ENCODE peak calls at places on chromosomes 4 and X, in ten cellular contexts. S is breast epithelium, B is HCT116, T is body of pancreas, W is heart left ventricle, X is uterus, U is sigmoid colon, G is upper lobe of left lung, F is stomach, M is lower leg skin. V is an unnamed sample.

GRCh38 chrX:68698955-68699354 is 51.5 kb downstream of the STARD8 start:
- DNase-seq in M (no peak), T (peak; percentile 83), B (no peak), G (no peak), W (no peak), S (no peak), F (peak; percentile 37), X (no peak), U (no peak), V (no peak)

GRCh38 chr4:1449833-1450741 is 43.8 kb upstream of the NKX1-1 start:
- DNase-seq in G (peak; percentile 73), M (peak; percentile 59), F (peak; percentile 18), X (no peak), T (no peak), S (peak; percentile 31), W (no peak), U (peak; percentile 54), B (no peak), V (peak; percentile 9)

GRCh38 chrX:72003811-72004750 is 93.4 kb downstream of the NHSL2 start:
- DNase-seq in U (peak; percentile 74), B (peak; percentile 40), F (peak; percentile 44), W (peak; percentile 58), G (peak; percentile 44), M (peak; percentile 83), T (peak; percentile 31), X (no peak), S (no peak), V (no peak)

GRCh38 chr4:77631276-77631675 is 25.7 kb downstream of the CXCL13 start:
- DNase-seq in X (no peak), S (no peak), W (no peak), T (no peak), M (no peak), G (no peak), F (no peak), B (no peak), U (no peak), V (no peak)

GRCh38 chr4:80192937-80193336 is 4.4 kb upstream of the PRDM8 start:
- DNase-seq in M (no peak), X (no peak), G (no peak), U (no peak), F (no peak), T (no peak), B (no peak), W (no peak), S (no peak), V (no peak)

GRCh38 chrX:8841911-8842310 is 40.7 kb upstream of the FAM9A start:
- DNase-seq in M (no peak), G (no peak), T (no peak), F (no peak), S (no peak), U (no peak), B (no peak), W (no peak), X (no peak), V (no peak)

GRCh38 chr4:26192921-26193894 is 127.6 kb upstream of the RBPJ start:
- DNase-seq in F (no peak), G (no peak), M (no peak), T (no peak), U (no peak), S (no peak), B (no peak), X (peak; percentile 54), W (no peak), V (no peak)

GRCh38 chr4:169484485-169484884 is 127.9 kb downstream of the NEK1 start:
- DNase-seq in U (no peak), B (no peak), T (no peak), G (no peak), W (no peak), M (no peak), S (no peak), F (no peak), X (no peak), V (no peak)

GRCh38 chr4:23930750-23931488 is 41.1 kb upstream of the PPARGC1A start:
- DNase-seq in X (peak; percentile 19), B (no peak), S (peak; percentile 61), W (peak; percentile 83), T (peak; percentile 67), G (peak; percentile 83), F (peak; percentile 83), M (peak; percentile 95), U (peak; percentile 64), V (peak; percentile 93)

GRCh38 chr4:173433447-173433846 is 34.5 kb upstream of the SCRG1 start:
- DNase-seq in U (no peak), S (no peak), M (no peak), F (no peak), T (no peak), G (no peak), B (no peak), X (no peak), W (no peak), V (no peak)

DNA sequence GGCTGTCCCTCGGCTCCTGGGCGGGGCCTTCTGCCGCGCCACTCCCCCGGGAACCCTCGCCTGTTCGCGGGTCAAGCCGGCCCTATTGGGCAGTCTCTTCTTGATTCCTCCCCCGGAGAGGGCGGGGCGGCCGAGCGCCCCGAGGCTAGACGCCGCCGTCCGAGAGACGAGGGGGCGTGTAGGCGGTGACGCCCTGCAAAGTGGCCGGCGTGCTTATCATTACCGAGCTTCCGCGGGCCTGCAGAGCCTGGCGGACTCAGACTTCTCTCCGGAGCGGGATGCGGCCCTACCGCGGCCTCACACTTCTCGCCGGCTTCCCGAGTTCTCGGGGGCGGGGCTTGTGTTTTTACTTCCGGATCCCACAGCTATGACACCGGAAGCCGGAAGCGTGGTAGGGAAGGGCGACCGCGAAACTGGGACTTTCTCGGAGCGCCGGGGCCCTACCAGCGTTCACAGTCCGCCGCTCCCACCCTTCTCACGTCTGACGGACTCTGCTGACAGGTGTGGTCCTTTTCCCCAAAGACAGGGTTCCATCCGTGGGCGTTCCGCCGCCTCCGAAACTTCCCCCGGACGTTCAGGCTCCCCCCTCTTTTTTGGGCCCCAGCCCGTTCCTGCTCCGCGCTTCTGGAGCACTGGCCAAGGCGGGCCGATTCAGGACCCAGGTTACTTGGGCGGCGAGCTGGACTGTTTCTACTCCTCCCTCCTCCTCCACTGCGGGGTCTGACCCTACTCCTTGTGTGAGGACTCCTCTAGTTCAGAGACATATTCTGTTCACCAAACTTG is at the start of gene IKBKG:
- DNase-seq in B (peak; percentile 72), M (peak; percentile 97), G (peak; percentile 97), F (peak; percentile 89), U (peak; percentile 96), X (peak; percentile 89), T (peak; percentile 90), S (peak; percentile 83), W (peak; percentile 91), V (peak; percentile 90)
- TF ChIP-seq POLR2A in B (peak; percentile 14), M (no peak), G (peak; percentile 41), F (no peak), U (peak; percentile 35), X (peak; percentile 29), T (peak; percentile 24), S (peak; percentile 18), W (peak; percentile 26), V (no peak)

GRCh38 chrX:65999563-66000148 is 40.2 kb downstream of the VSIG4 start:
- DNase-seq in M (no peak), B (no peak), U (no peak), T (no peak), G (no peak), X (no peak), S (no peak), W (no peak), F (no peak), V (no peak)

GRCh38 chrX:66000628-66001275 is 39.1 kb downstream of the VSIG4 start:
- DNase-seq in M (no peak), B (no peak), S (no peak), T (no peak), G (no peak), U (no peak), X (no peak), F (no peak), W (no peak), V (no peak)

GRCh38 chrX:65999029-65999562 is 40.8 kb downstream of the VSIG4 start:
- DNase-seq in T (no peak), G (no peak), X (no peak), M (no peak), W (no peak), B (no peak), U (no peak), S (no peak), F (no peak), V (no peak)

GRCh38 chrX:66000178-66000577 is 39.7 kb downstream of the VSIG4 start:
- DNase-seq in U (no peak), M (no peak), B (no peak), G (no peak), F (no peak), X (no peak), S (no peak), T (no peak), W (no peak), V (no peak)

GRCh38 chrX:65997978-65998717 is 41.7 kb downstream of the VSIG4 start:
- DNase-seq in U (no peak), W (no peak), T (peak; percentile 10), S (no peak), M (no peak), F (no peak), X (no peak), G (no peak), B (no peak), V (no peak)
- TF ChIP-seq POLR2A in U (no peak), W (no peak), T (no peak), S (no peak), M (no peak), F (no peak), X (no peak), G (no peak), B (no peak), V (no peak)

GRCh38 chrX:153725039-153725831 is 579 bp downstream of the ABCD1 start:
- DNase-seq in F (no peak), B (no peak), G (peak; percentile 78), X (no peak), S (no peak), T (peak; percentile 21), M (no peak), U (no peak), W (no peak), V (no peak)

GRCh38 chrX:153722704-153723350 is 1.4 kb downstream of the BCAP31 start:
- DNase-seq in X (no peak), T (peak; percentile 53), G (no peak), S (no peak), W (no peak), B (no peak), U (no peak), F (no peak), M (no peak), V (no peak)

GRCh38 chrX:153724252-153725038 is at the start of the genes ABCD1 and BCAP31:
- DNase-seq in S (peak; percentile 84), F (peak; percentile 90), U (peak; percentile 95), T (peak; percentile 89), B (peak; percentile 49), W (peak; percentile 90), M (peak; percentile 97), X (peak; percentile 88), G (peak; percentile 98), V (peak; percentile 90)

GRCh38 chrX:153725832-153726285 is 1.2 kb downstream of the ABCD1 start:
- DNase-seq in M (no peak), G (peak; percentile 85), W (no peak), F (no peak), T (no peak), B (no peak), U (no peak), S (no peak), X (no peak), V (peak; percentile 52)

GRCh38 chrX:153723351-153724251 is 586 bp downstream of the BCAP31 start:
- DNase-seq in W (no peak), T (peak; percentile 48), B (no peak), U (no peak), F (peak; percentile 48), G (peak; percentile 87), M (no peak), X (peak; percentile 46), S (no peak), V (peak; percentile 42)
- TF ChIP-seq POLR2A in W (no peak), T (no peak), B (no peak), U (no peak), F (no peak), G (no peak), M (no peak), X (no peak), S (no peak), V (peak; percentile 22)

GRCh38 chr4:73421708-73422457 is 14.1 kb upstream of the AFP start:
- DNase-seq in M (no peak), S (no peak), G (no peak), W (no peak), F (no peak), U (no peak), T (no peak), X (no peak), B (no peak), V (no peak)
- TF ChIP-seq POLR2A in M (no peak), S (no peak), G (no peak), W (no peak), F (no peak), U (no peak), T (no peak), X (no peak), B (no peak), V (no peak)